ENCODE peak calls at places on chromosomes 16 and 17, in six cellular contexts. C, K, T, M, V and Z are unnamed samples.

GRCh38 chr16:20904507-20905079 is 4.0 kb downstream of the LYRM1 start:
- DNase-seq in K (peak; percentile 60), M (peak; percentile 49), C (no peak), T (no peak), V (no peak), Z (no peak)

GRCh38 chr16:6667393-6667792 is 665.3 kb upstream of the RBFOX1 start:
- DNase-seq in C (no peak), T (no peak), M (no peak), V (no peak), K (no peak), Z (no peak)

GRCh38 chr17:80320496-80320895 is 59.8 kb downstream of the RNF213 start:
- DNase-seq in C (no peak), M (no peak), K (no peak), T (no peak), V (no peak), Z (no peak)

GRCh38 chr17:9125722-9126121 is 104.4 kb downstream of the NTN1 start:
- DNase-seq in V (no peak), K (no peak), M (no peak), T (no peak), C (no peak), Z (no peak)

GRCh38 chr16:48194828-48195566 is 39.2 kb upstream of the ABCC12 start:
- DNase-seq in K (peak; percentile 56), M (peak; percentile 79), T (no peak), C (peak; percentile 15), V (no peak), Z (no peak)

GRCh38 chr16:70018254-70018653 is 67.1 kb downstream of the CLEC18A start:
- DNase-seq in K (peak; percentile 2), M (peak; percentile 29), V (no peak), T (peak; percentile 22), C (no peak), Z (no peak)

GRCh38 chr17:43176119-43176570 is 5.1 kb downstream of the NBR1 start:
- DNase-seq in V (no peak), C (no peak), T (no peak), K (no peak), M (peak; percentile 22), Z (no peak)

GRCh38 chr16:72942021-72942420 is 105.9 kb downstream of the ZFHX3 start:
- DNase-seq in V (no peak), T (no peak), M (peak; percentile 48), K (no peak), C (no peak), Z (no peak)

GRCh38 chr17:42301022-42301421 is 12.7 kb downstream of the STAT5A start:
- DNase-seq in M (no peak), V (no peak), T (no peak), C (no peak), K (no peak), Z (no peak)

GRCh38 chr17:75872434-75873351 is 5.7 kb downstream of the TRIM47 start:
- DNase-seq in C (peak; percentile 43), V (no peak), T (peak; percentile 43), M (peak; percentile 81), K (peak; percentile 63), Z (no peak)

GRCh38 chr16:6345090-6345489 is 987.6 kb upstream of the RBFOX1 start:
- DNase-seq in C (no peak), V (no peak), K (no peak), T (no peak), M (no peak), Z (no peak)

GRCh38 chr17:35807371-35808144 is 1.7 kb upstream of the TAF15 start:
- DNase-seq in T (no peak), M (no peak), V (no peak), C (no peak), K (peak; percentile 74), Z (no peak)

GRCh38 chr16:48041861-48042435 is 113.8 kb downstream of the ABCC12 start:
- DNase-seq in M (peak; percentile 27), T (no peak), K (no peak), C (no peak), V (no peak), Z (no peak)

GRCh38 chr17:44774271-44775135 is 15.7 kb downstream of the ADAM11 start:
- DNase-seq in C (peak; percentile 82), K (peak; percentile 54), M (peak; percentile 99), V (peak; percentile 59), T (peak; percentile 74), Z (peak; percentile 92)

GRCh38 chr16:82773018-82773417 is 146.2 kb downstream of the CDH13 start:
- DNase-seq in C (no peak), K (peak; percentile 7), V (no peak), M (no peak), T (no peak), Z (no peak)

GRCh38 chr17:10139560-10139959 is 58.8 kb downstream of the GAS7 start:
- DNase-seq in C (no peak), V (no peak), T (no peak), K (no peak), M (no peak), Z (no peak)

GRCh38 chr16:84055366-84055765 is 12.8 kb upstream of the SLC38A8 start:
- DNase-seq in M (no peak), C (no peak), K (no peak), T (no peak), V (no peak), Z (peak; percentile 47)

GRCh38 chr16:85029413-85029794 is 1.8 kb downstream of the KIAA0513 start:
- DNase-seq in K (peak; percentile 65), V (no peak), C (no peak), T (peak; percentile 29), M (no peak), Z (no peak)

GRCh38 chr16:56372013-56372634 is 53.2 kb downstream of the AMFR start:
- DNase-seq in V (no peak), T (no peak), C (no peak), K (no peak), M (no peak), Z (no peak)

GRCh38 chr17:56125830-56126819 is 27.1 kb upstream of the ANKFN1 start:
- DNase-seq in C (no peak), K (peak; percentile 74), V (no peak), T (no peak), M (peak; percentile 34), Z (no peak)

GRCh38 chr17:73067075-73067474 is 25.4 kb downstream of the SLC39A11 start:
- DNase-seq in K (peak; percentile 35), C (no peak), T (no peak), M (no peak), V (no peak), Z (no peak)